ENCODE peak calls at places on chromosome 5, in seven cellular contexts. One of them, this sample, is unnamed.
A peak's percentile ranks its signal among the peaks of the same experiment; 100 is the strongest.

GRCh38 chr5:132561601-132562000 is 4.8 kb downstream of the RAD50 start:
- DNase-seq in PC-9: no peak
- DNase-seq in OCI-LY7: no peak
- DNase-seq in neuronal stem cell: no peak
- DNase-seq in SJSA1: no peak
- DNase-seq in GM23248: no peak
- DNase-seq in A673: no peak
- DNase-seq in this sample: no peak

GRCh38 chr5:40333459-40334241 is 346.1 kb upstream of the PTGER4 start:
- DNase-seq in PC-9: peak; percentile 4
- DNase-seq in OCI-LY7: no peak
- DNase-seq in neuronal stem cell: no peak
- DNase-seq in SJSA1: peak; percentile 7
- DNase-seq in GM23248: peak; percentile 62
- DNase-seq in A673: peak; percentile 44
- DNase-seq in this sample: no peak

GRCh38 chr5:137666901-137667300 is 69.0 kb downstream of the KLHL3 start:
- DNase-seq in PC-9: no peak
- DNase-seq in OCI-LY7: no peak
- DNase-seq in neuronal stem cell: no peak
- DNase-seq in SJSA1: no peak
- DNase-seq in GM23248: no peak
- DNase-seq in A673: no peak
- DNase-seq in this sample: no peak

GRCh38 chr5:190366-191035 is 794 bp upstream of the LRRC14B start:
- DNase-seq in PC-9: no peak
- DNase-seq in OCI-LY7: peak; percentile 27
- DNase-seq in neuronal stem cell: no peak
- DNase-seq in SJSA1: no peak
- DNase-seq in GM23248: no peak
- DNase-seq in A673: no peak
- DNase-seq in this sample: no peak

GRCh38 chr5:135040331-135041144 is 6.5 kb upstream of the PITX1 start:
- DNase-seq in PC-9: no peak
- DNase-seq in OCI-LY7: no peak
- DNase-seq in neuronal stem cell: no peak
- DNase-seq in SJSA1: no peak
- DNase-seq in GM23248: peak; percentile 47
- DNase-seq in A673: no peak
- DNase-seq in this sample: no peak

GRCh38 chr5:65171645-65172044 is 310.1 kb downstream of the ADAMTS6 start:
- DNase-seq in PC-9: no peak
- DNase-seq in OCI-LY7: no peak
- DNase-seq in neuronal stem cell: no peak
- DNase-seq in SJSA1: no peak
- DNase-seq in GM23248: no peak
- DNase-seq in A673: no peak
- DNase-seq in this sample: no peak

GRCh38 chr5:179125789-179126505 is 65.8 kb downstream of the ZNF354C start:
- DNase-seq in PC-9: no peak
- DNase-seq in OCI-LY7: no peak
- DNase-seq in neuronal stem cell: no peak
- DNase-seq in SJSA1: no peak
- DNase-seq in GM23248: no peak
- DNase-seq in A673: no peak
- DNase-seq in this sample: no peak

GRCh38 chr5:139710370-139711066 is 62.4 kb downstream of the CXXC5 start:
- DNase-seq in PC-9: no peak
- DNase-seq in OCI-LY7: peak; percentile 63
- DNase-seq in neuronal stem cell: peak; percentile 75
- DNase-seq in SJSA1: no peak
- DNase-seq in GM23248: peak; percentile 96
- DNase-seq in A673: peak; percentile 93
- DNase-seq in this sample: peak; percentile 64

GRCh38 chr5:59380350-59380951 is 513.1 kb downstream of the PDE4D start:
- DNase-seq in PC-9: peak; percentile 68
- DNase-seq in OCI-LY7: peak; percentile 56
- DNase-seq in neuronal stem cell: no peak
- DNase-seq in SJSA1: peak; percentile 70
- DNase-seq in GM23248: peak; percentile 73
- DNase-seq in A673: peak; percentile 63
- DNase-seq in this sample: no peak

GRCh38 chr5:71922584-71923106 is 184.6 kb upstream of the MAP1B start:
- DNase-seq in PC-9: peak; percentile 92
- DNase-seq in OCI-LY7: no peak
- DNase-seq in neuronal stem cell: no peak
- DNase-seq in SJSA1: peak; percentile 91
- DNase-seq in GM23248: peak; percentile 93
- DNase-seq in A673: peak; percentile 18
- DNase-seq in this sample: no peak

GRCh38 chr5:15821506-15821905 is 321.5 kb downstream of the FBXL7 start:
- DNase-seq in PC-9: no peak
- DNase-seq in OCI-LY7: no peak
- DNase-seq in neuronal stem cell: no peak
- DNase-seq in SJSA1: peak; percentile 40
- DNase-seq in GM23248: peak; percentile 57
- DNase-seq in A673: no peak
- DNase-seq in this sample: no peak

GRCh38 chr5:133508845-133509741 is 103.2 kb downstream of the FSTL4 start:
- DNase-seq in PC-9: peak; percentile 94
- DNase-seq in OCI-LY7: no peak
- DNase-seq in neuronal stem cell: no peak
- DNase-seq in SJSA1: no peak
- DNase-seq in GM23248: no peak
- DNase-seq in A673: no peak
- DNase-seq in this sample: no peak

GRCh38 chr5:169808118-169808581 is 171.1 kb downstream of the DOCK2 start:
- DNase-seq in PC-9: no peak
- DNase-seq in OCI-LY7: no peak
- DNase-seq in neuronal stem cell: no peak
- DNase-seq in SJSA1: no peak
- DNase-seq in GM23248: no peak
- DNase-seq in A673: peak; percentile 10
- DNase-seq in this sample: no peak

GRCh38 chr5:163867324-163867723 is 361.9 kb downstream of the MAT2B start:
- DNase-seq in PC-9: no peak
- DNase-seq in OCI-LY7: no peak
- DNase-seq in neuronal stem cell: no peak
- DNase-seq in SJSA1: no peak
- DNase-seq in GM23248: no peak
- DNase-seq in A673: no peak
- DNase-seq in this sample: no peak

GRCh38 chr5:58019614-58020013 is 440.3 kb downstream of the PLK2 start:
- DNase-seq in PC-9: no peak
- DNase-seq in OCI-LY7: no peak
- DNase-seq in neuronal stem cell: no peak
- DNase-seq in SJSA1: no peak
- DNase-seq in GM23248: no peak
- DNase-seq in A673: no peak
- DNase-seq in this sample: no peak

GRCh38 chr5:178787889-178788288 is 57.4 kb upstream of the ZNF354A start:
- DNase-seq in PC-9: no peak
- DNase-seq in OCI-LY7: no peak
- DNase-seq in neuronal stem cell: no peak
- DNase-seq in SJSA1: no peak
- DNase-seq in GM23248: no peak
- DNase-seq in A673: no peak
- DNase-seq in this sample: no peak

GRCh38 chr5:159951387-159951786 is 35.1 kb downstream of the ADRA1B start:
- DNase-seq in PC-9: no peak
- DNase-seq in OCI-LY7: peak; percentile 36
- DNase-seq in neuronal stem cell: no peak
- DNase-seq in SJSA1: no peak
- DNase-seq in GM23248: no peak
- DNase-seq in A673: peak; percentile 24
- DNase-seq in this sample: peak; percentile 28

DNA sequence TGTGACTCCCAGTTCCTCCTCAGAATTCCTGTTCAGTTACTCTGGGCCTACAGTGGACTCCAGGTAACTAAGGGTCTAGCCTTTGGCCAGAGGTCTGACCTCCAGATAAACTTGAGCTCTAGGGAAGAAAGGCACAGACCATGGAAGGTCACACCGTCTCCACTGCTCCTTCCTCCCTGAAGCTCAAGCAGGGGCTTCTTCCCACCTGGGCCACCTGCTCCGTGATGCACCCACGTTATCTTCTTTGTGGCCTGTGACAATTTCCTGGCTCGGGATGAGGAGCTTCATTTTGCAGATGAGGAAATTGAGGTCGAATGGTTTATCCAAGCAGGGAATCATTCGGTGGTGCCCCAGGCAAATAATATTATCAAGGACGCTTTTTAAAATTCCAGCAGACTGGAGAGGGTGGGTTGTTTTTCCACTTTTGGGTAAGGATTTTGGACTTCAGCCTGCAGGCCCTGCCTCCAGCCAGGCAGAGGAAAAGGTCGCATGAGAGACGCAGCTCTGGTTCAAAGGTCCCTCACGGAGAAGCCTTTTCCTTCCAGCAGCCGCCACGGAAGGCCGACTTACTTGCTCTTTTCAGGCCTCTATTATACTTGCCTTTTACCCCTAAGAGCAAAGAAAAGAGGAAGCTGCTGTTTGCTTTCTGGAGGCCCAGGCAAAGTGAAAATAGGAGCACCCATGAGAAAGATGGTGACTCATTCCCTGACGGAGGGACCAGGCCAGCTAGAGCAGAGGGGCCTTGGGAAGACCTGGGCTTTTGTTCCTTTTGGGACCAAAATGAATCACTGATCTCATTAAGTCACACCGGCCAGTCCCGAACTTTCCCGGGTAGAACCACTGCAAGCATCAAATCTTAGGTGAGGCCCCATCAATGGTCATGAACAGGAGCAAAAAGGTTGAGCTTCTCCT is 22.8 kb upstream of the DUSP1 start:
- DNase-seq in PC-9: no peak
- DNase-seq in OCI-LY7: no peak
- DNase-seq in neuronal stem cell: no peak
- DNase-seq in SJSA1: peak; percentile 66
- DNase-seq in GM23248: peak; percentile 70
- DNase-seq in A673: no peak
- DNase-seq in this sample: no peak
- H3K4me1 ChIP-seq in PC-9: peaks cover 46% of the 10 kb centered on the region
- H3K4me1 ChIP-seq in OCI-LY7: no peaks in the 10 kb centered on the region
- H3K4me1 ChIP-seq in neuronal stem cell: peaks cover 12% of the 10 kb centered on the region
- H3K4me1 ChIP-seq in SJSA1: peaks cover 79% of the 10 kb centered on the region
- H3K4me1 ChIP-seq in GM23248: peaks cover 59% of the 10 kb centered on the region
- H3K4me1 ChIP-seq in A673: no peaks in the 10 kb centered on the region
- H3K4me1 ChIP-seq in this sample: no peaks in the 10 kb centered on the region

GRCh38 chr5:149038336-149039075 is 24.4 kb downstream of the SH3TC2 start:
- DNase-seq in PC-9: no peak
- DNase-seq in OCI-LY7: no peak
- DNase-seq in neuronal stem cell: no peak
- DNase-seq in SJSA1: no peak
- DNase-seq in GM23248: peak; percentile 29
- DNase-seq in A673: no peak
- DNase-seq in this sample: no peak
- H3K4me1 ChIP-seq in PC-9: peaks cover 40% of the 10 kb centered on the region
- H3K4me1 ChIP-seq in OCI-LY7: no peaks in the 10 kb centered on the region
- H3K4me1 ChIP-seq in neuronal stem cell: no peaks in the 10 kb centered on the region
- H3K4me1 ChIP-seq in SJSA1: peaks cover 7% of the 10 kb centered on the region
- H3K4me1 ChIP-seq in GM23248: no peaks in the 10 kb centered on the region
- H3K4me1 ChIP-seq in A673: no peaks in the 10 kb centered on the region
- H3K4me1 ChIP-seq in this sample: no peaks in the 10 kb centered on the region

GRCh38 chr5:142821027-142821732 is 51.0 kb downstream of the ARHGAP26 start:
- DNase-seq in PC-9: no peak
- DNase-seq in OCI-LY7: no peak
- DNase-seq in neuronal stem cell: no peak
- DNase-seq in SJSA1: no peak
- DNase-seq in GM23248: no peak
- DNase-seq in A673: no peak
- DNase-seq in this sample: no peak

GRCh38 chr5:142825378-142826089 is 55.4 kb downstream of the ARHGAP26 start:
- DNase-seq in PC-9: peak; percentile 72
- DNase-seq in OCI-LY7: no peak
- DNase-seq in neuronal stem cell: no peak
- DNase-seq in SJSA1: no peak
- DNase-seq in GM23248: no peak
- DNase-seq in A673: no peak
- DNase-seq in this sample: no peak

GRCh38 chr5:142821733-142822487 is 51.7 kb downstream of the ARHGAP26 start:
- DNase-seq in PC-9: peak; percentile 94
- DNase-seq in OCI-LY7: no peak
- DNase-seq in neuronal stem cell: no peak
- DNase-seq in SJSA1: peak; percentile 89
- DNase-seq in GM23248: peak; percentile 95
- DNase-seq in A673: peak; percentile 79
- DNase-seq in this sample: no peak

GRCh38 chr5:142824391-142824790 is 54.2 kb downstream of the ARHGAP26 start:
- DNase-seq in PC-9: no peak
- DNase-seq in OCI-LY7: no peak
- DNase-seq in neuronal stem cell: no peak
- DNase-seq in SJSA1: no peak
- DNase-seq in GM23248: no peak
- DNase-seq in A673: no peak
- DNase-seq in this sample: no peak

DNA sequence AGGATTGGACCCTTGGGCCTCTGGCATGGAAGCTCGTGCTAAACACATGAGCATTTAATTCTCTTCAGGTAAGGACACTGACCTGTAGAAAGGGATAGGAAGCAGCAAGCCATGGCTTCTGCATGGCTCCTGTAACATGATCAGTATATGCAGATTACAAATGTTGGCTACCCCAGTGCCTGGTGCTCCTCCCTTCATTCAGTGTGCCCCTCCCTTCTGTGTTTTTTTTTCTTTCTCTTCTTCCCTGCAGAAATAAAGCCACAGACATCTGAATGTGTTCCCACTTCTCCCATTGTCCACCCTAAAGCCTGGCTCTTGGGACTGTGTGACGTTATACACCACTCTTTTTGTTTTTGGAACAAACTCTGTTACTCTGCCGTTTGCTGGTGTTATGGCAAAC is 53.0 kb downstream of the ARHGAP26 start:
- DNase-seq in PC-9: no peak
- DNase-seq in OCI-LY7: no peak
- DNase-seq in neuronal stem cell: no peak
- DNase-seq in SJSA1: peak; percentile 70
- DNase-seq in GM23248: no peak
- DNase-seq in A673: no peak
- DNase-seq in this sample: no peak
- H3K4me1 ChIP-seq in PC-9: peaks cover 100% of the 10 kb centered on the region
- H3K4me1 ChIP-seq in OCI-LY7: no peaks in the 10 kb centered on the region
- H3K4me1 ChIP-seq in neuronal stem cell: peaks cover 10% of the 10 kb centered on the region
- H3K4me1 ChIP-seq in SJSA1: peaks cover 88% of the 10 kb centered on the region
- H3K4me1 ChIP-seq in GM23248: peaks cover 72% of the 10 kb centered on the region
- H3K4me1 ChIP-seq in A673: peaks cover 37% of the 10 kb centered on the region
- H3K4me1 ChIP-seq in this sample: no peaks in the 10 kb centered on the region

DNA sequence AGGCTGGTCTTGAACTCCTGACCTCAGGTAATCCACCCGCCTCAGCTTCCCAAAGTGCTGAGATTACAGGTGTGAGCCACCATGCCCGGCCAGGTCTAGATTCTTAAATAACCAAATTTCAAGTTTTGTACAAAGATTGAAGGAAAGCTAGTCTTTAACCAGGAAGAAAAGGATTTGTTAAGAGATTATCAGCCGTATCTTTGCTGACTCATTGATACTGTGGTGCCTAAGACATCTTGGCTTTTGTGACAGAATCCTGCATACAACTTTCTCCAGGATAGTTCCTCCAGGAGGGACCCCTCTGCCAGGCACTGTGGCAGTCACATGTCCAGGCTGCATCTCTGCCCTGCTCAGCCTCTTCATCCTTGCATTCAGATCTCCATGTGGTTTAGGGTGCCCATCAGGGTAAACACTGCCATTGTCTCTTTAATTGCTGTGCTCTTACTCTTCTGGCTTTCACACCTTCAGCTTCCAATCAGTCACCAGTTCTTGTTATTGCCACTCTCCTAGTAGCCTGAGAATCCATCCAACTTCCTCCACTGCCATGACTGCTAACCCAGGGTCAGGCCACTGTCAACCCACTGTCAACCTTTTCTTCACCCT is 10.0 kb downstream of the MAP3K1 start:
- DNase-seq in PC-9: peak; percentile 34
- DNase-seq in OCI-LY7: no peak
- DNase-seq in neuronal stem cell: no peak
- DNase-seq in SJSA1: no peak
- DNase-seq in GM23248: no peak
- DNase-seq in A673: no peak
- DNase-seq in this sample: no peak
- H3K4me1 ChIP-seq in PC-9: peaks cover 29% of the 10 kb centered on the region
- H3K4me1 ChIP-seq in OCI-LY7: peaks cover 54% of the 10 kb centered on the region
- H3K4me1 ChIP-seq in neuronal stem cell: peaks cover 11% of the 10 kb centered on the region
- H3K4me1 ChIP-seq in SJSA1: peaks cover 21% of the 10 kb centered on the region
- H3K4me1 ChIP-seq in GM23248: no peaks in the 10 kb centered on the region
- H3K4me1 ChIP-seq in A673: no peaks in the 10 kb centered on the region
- H3K4me1 ChIP-seq in this sample: peaks cover 27% of the 10 kb centered on the region

This sample was measured in HAP-1.